ENCODE peak calls at places on chromosomes 4 and X, in nine cellular contexts. J, D, K, Q, Y, C, G, H and O are unnamed samples.
A peak's percentile ranks its signal among the peaks of the same experiment; 100 is the strongest.

GRCh38 chr4:5118091-5118786 is 67.0 kb downstream of the STK32B start:
- DNase-seq in J (no peak), D (no peak), K (no peak), Q (no peak), Y (no peak), C (no peak), G (no peak), H (no peak), O (no peak)

GRCh38 chr4:71186257-71186565 is 152.6 kb upstream of the SLC4A4 start:
- DNase-seq in J (no peak), D (no peak), K (no peak), Q (no peak), Y (no peak), C (no peak), G (no peak), H (no peak), O (no peak)

GRCh38 chr4:3780347-3781171 is 14.4 kb downstream of the ADRA2C start:
- DNase-seq in J (no peak), D (no peak), K (no peak), Q (no peak), Y (no peak), C (no peak), G (no peak), H (no peak), O (no peak)

GRCh38 chr4:25970241-25970675 is 56.2 kb downstream of the SMIM20 start:
- DNase-seq in J (no peak), D (no peak), K (no peak), Q (no peak), Y (no peak), C (no peak), G (no peak), H (no peak), O (peak; percentile 23)

GRCh38 chr4:173288296-173288695 is 45.9 kb downstream of the HMGB2 start:
- DNase-seq in J (peak; percentile 74), D (peak; percentile 86), K (no peak), Q (no peak), Y (peak; percentile 33), C (peak; percentile 50), G (peak; percentile 56), H (peak; percentile 90), O (peak; percentile 52)

GRCh38 chr4:179116581-179116980 is 1674.3 kb upstream of the AGA start:
- DNase-seq in J (no peak), D (no peak), K (no peak), Q (no peak), Y (no peak), C (no peak), G (no peak), H (no peak), O (no peak)

GRCh38 chr4:182207806-182208483 is 35.3 kb upstream of the TENM3 start:
- DNase-seq in J (peak; percentile 33), D (no peak), K (peak; percentile 77), Q (no peak), Y (no peak), C (no peak), G (no peak), H (no peak), O (peak; percentile 62)

GRCh38 chr4:42519803-42520417 is 122.6 kb downstream of the SHISA3 start:
- DNase-seq in J (peak; percentile 67), D (peak; percentile 45), K (peak; percentile 2), Q (no peak), Y (peak; percentile 7), C (peak; percentile 45), G (peak; percentile 34), H (peak; percentile 60), O (peak; percentile 59)

GRCh38 chr4:108919229-108919893 is 156.5 kb upstream of the ETNPPL start:
- DNase-seq in J (no peak), D (no peak), K (no peak), Q (no peak), Y (no peak), C (no peak), G (no peak), H (no peak), O (no peak)

GRCh38 chr4:59818656-59819055 is 1381.5 kb upstream of the ADGRL3 start:
- DNase-seq in J (peak; percentile 53), D (no peak), K (no peak), Q (no peak), Y (no peak), C (no peak), G (no peak), H (no peak), O (no peak)

GRCh38 chr4:2042207-2042946 is 16.8 kb upstream of the NAT8L start:
- DNase-seq in J (no peak), D (peak; percentile 44), K (no peak), Q (peak; percentile 66), Y (no peak), C (peak; percentile 28), G (peak; percentile 49), H (peak; percentile 78), O (no peak)

GRCh38 chr4:138911903-138912713 is 103.5 kb upstream of the NOCT start:
- DNase-seq in J (no peak), D (no peak), K (no peak), Q (no peak), Y (peak; percentile 90), C (no peak), G (no peak), H (no peak), O (peak; percentile 45)

GRCh38 chrX:74389016-74389415 is 32.3 kb upstream of the SLC16A2 start:
- DNase-seq in J (no peak), D (no peak), K (no peak), Q (no peak), Y (no peak), C (no peak), G (no peak), H (no peak), O (no peak)

GRCh38 chr4:42277291-42277690 is 120.0 kb upstream of the SHISA3 start:
- DNase-seq in J (no peak), D (no peak), K (no peak), Q (no peak), Y (no peak), C (no peak), G (no peak), H (no peak), O (peak; percentile 48)